ENCODE peak calls at places on chromosome 10, in seven cellular contexts. Z is OCI-LY7, T is GM23338, K is SK-N-SH, D is MM.1S, R is PC-3, A is hepatocyte. G is an unnamed sample.

GRCh38 chr10:97134983-97135382 is 50.8 kb downstream of the SLIT1 start:
- DNase-seq in Z (no peak), T (no peak), K (no peak), D (no peak), R (no peak), A (no peak), G (no peak)

GRCh38 chr10:118979661-118980060 is 49.9 kb upstream of the NANOS1 start:
- DNase-seq in Z (no peak), T (no peak), K (no peak), D (no peak), R (no peak), A (no peak), G (no peak)

GRCh38 chr10:46992794-46993552 is 81.7 kb downstream of the PTPN20 start:
- DNase-seq in Z (peak; percentile 19), T (peak; percentile 68), K (peak; percentile 52), D (peak; percentile 8), R (peak; percentile 44), A (peak; percentile 18), G (peak; percentile 42)

GRCh38 chr10:789831-790701 is 100.6 kb upstream of the DIP2C start:
- DNase-seq in Z (no peak), T (no peak), K (peak; percentile 50), D (no peak), R (no peak), A (no peak), G (peak; percentile 63)

GRCh38 chr10:18134921-18135320 is 5.3 kb upstream of the CACNB2 start:
- DNase-seq in Z (no peak), T (no peak), K (no peak), D (no peak), R (no peak), A (no peak), G (no peak)

GRCh38 chr10:70140297-70140696 is 6.2 kb downstream of the TYSND1 start:
- DNase-seq in Z (no peak), T (no peak), K (no peak), D (no peak), R (no peak), A (no peak), G (no peak)

GRCh38 chr10:100997364-100998182 is 2.0 kb upstream of the LZTS2 start:
- DNase-seq in Z (peak; percentile 87), T (peak; percentile 92), K (peak; percentile 86), D (peak; percentile 68), R (peak; percentile 75), A (peak; percentile 91), G (peak; percentile 92)

GRCh38 chr10:108250954-108251620 is 1086.6 kb upstream of the SORCS1 start:
- DNase-seq in Z (no peak), T (no peak), K (peak; percentile 11), D (no peak), R (peak; percentile 74), A (no peak), G (no peak)

GRCh38 chr10:100826983-100827818 is 81.8 kb downstream of the PAX2 start:
- DNase-seq in Z (no peak), T (peak; percentile 61), K (peak; percentile 80), D (no peak), R (no peak), A (peak; percentile 64), G (peak; percentile 78)

GRCh38 chr10:33133557-33133956 is 175.5 kb upstream of the ITGB1 start:
- DNase-seq in Z (no peak), T (no peak), K (no peak), D (no peak), R (peak; percentile 89), A (no peak), G (no peak)

GRCh38 chr10:58936364-58936763 is 240.1 kb upstream of the PHYHIPL start:
- DNase-seq in Z (no peak), T (no peak), K (no peak), D (no peak), R (no peak), A (no peak), G (no peak)

GRCh38 chr10:113562108-113562507 is 9.3 kb downstream of the HABP2 start:
- DNase-seq in Z (no peak), T (no peak), K (no peak), D (no peak), R (no peak), A (no peak), G (no peak)

DNA sequence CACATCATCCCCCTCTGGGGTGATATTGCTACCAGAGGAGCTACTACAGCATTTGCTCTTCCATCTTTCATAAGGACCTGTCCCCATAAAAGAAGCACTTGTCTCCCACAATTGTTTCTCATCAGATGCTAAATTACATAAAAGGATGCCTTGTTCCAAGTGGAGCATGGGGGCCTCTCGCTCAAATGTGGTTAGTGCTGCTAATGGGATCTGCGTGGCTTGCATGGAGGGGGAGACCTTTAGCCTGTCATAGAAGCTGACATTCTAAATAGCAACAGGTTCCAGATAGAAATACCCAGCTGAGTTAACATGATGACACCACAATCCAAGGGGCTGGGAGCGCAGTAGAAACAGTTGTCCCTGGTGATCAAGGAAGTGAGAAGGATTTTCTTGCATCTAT is 257.9 kb downstream of the SFMBT2 start:
- DNase-seq in Z (no peak), T (no peak), K (no peak), D (no peak), R (no peak), A (no peak), G (no peak)
- TF ChIP-seq EZH2phosphoT487 in Z (no peak), T (no peak), K (no peak), D (no peak), R (no peak), A (no peak), G (no peak)

GRCh38 chr10:4943821-4944220 is 19.4 kb upstream of the AKR1C1 start:
- DNase-seq in Z (no peak), T (no peak), K (no peak), D (no peak), R (no peak), A (no peak), G (no peak)

GRCh38 chr10:4947039-4947634 is 16.1 kb upstream of the AKR1C1 start:
- DNase-seq in Z (no peak), T (no peak), K (no peak), D (no peak), R (no peak), A (no peak), G (no peak)

GRCh38 chr10:4944751-4945280 is 18.4 kb upstream of the AKR1C1 start:
- DNase-seq in Z (no peak), T (peak; percentile 52), K (no peak), D (no peak), R (no peak), A (no peak), G (no peak)

GRCh38 chr10:4946349-4946717 is 16.9 kb upstream of the AKR1C1 start:
- DNase-seq in Z (no peak), T (no peak), K (no peak), D (no peak), R (no peak), A (no peak), G (no peak)

GRCh38 chr10:4945706-4946348 is 17.4 kb upstream of the AKR1C1 start:
- DNase-seq in Z (no peak), T (no peak), K (no peak), D (no peak), R (no peak), A (no peak), G (no peak)
- TF ChIP-seq EZH2phosphoT487 in Z (no peak), T (no peak), K (no peak), D (no peak), R (no peak), A (no peak), G (no peak)

GRCh38 chr10:6478722-6479121 is 101.4 kb downstream of the PRKCQ start:
- DNase-seq in Z (no peak), T (peak; percentile 60), K (no peak), D (no peak), R (no peak), A (no peak), G (peak; percentile 12)
- TF ChIP-seq EZH2phosphoT487 in Z (no peak), T (no peak), K (no peak), D (no peak), R (no peak), A (no peak), G (no peak)

GRCh38 chr10:123783296-123783695 is 108.3 kb downstream of the CPXM2 start:
- DNase-seq in Z (no peak), T (no peak), K (no peak), D (no peak), R (no peak), A (no peak), G (no peak)
- TF ChIP-seq EZH2phosphoT487 in Z (no peak), T (no peak), K (no peak), D (no peak), R (no peak), A (no peak), G (no peak)

DNA sequence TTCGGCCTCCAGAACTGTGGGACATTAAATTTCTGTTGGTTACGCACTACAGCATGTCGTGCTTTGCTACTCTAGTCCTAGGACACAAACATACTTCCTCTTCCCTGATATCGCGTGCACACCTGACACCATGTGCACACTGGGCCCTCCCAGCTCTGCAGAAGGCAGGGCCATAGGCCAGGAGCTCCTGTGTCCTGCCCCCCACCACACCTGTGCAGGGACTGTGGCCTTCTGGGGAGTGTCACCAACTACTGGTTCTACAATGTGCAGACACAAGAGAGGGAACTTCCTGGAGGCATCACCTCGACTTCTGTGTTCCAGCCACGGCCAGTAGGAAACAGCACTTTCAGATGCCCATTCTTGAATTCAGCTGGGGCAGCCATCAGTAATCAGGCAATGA is 646.4 kb upstream of the MGMT start:
- DNase-seq in Z (no peak), T (no peak), K (no peak), D (no peak), R (no peak), A (no peak), G (no peak)
- TF ChIP-seq EZH2phosphoT487 in Z (no peak), T (no peak), K (no peak), D (no peak), R (no peak), A (no peak), G (no peak)

DNA sequence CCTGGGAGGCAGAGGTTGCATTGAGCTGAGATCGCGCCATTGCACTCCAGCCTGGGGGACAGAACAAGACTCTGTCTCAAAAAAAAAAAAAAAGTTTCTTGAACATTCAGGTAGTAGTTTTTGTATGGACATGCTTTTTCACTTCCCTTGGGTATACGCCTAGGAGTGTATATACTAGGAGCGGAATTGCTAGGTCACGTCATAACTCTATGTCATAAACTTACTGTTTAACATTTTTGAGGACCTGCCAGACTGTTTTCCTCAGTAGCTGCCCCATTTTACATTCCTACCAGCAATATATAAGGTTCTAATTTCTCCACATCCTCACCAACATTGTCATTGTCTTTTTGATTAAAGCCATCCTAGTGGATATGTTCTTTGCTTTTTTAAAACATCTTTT is 51.6 kb downstream of the MKI67 start:
- DNase-seq in Z (no peak), T (no peak), K (no peak), D (no peak), R (no peak), A (no peak), G (no peak)
- TF ChIP-seq EZH2phosphoT487 in Z (no peak), T (no peak), K (no peak), D (no peak), R (no peak), A (no peak), G (no peak)